ENCODE peak calls at places on chromosomes 1 and 21, in ten cellular contexts. J is cortex of kidney; H is T-helper 1 cell; D is activated CD4-positive, alpha-beta T cell treated with anti-CD3 and anti-CD28 coated beads, Interleukin-2, amount 50 U/mL, for 1 hour; O is fibroblast of the conjunctiva; L is stimulated activated naive CD8-positive, alpha-beta T cell treated with anti-CD3 and anti-CD28 coated beads, Interleukin-15, Interleukin-2, amounts not matched to agents 100 U/mL and 50 U/mL, for 24 hours; A is AG04449; C is T47D; M is RCC 7860; Z is effector memory CD8-positive, alpha-beta T cell. N is an unnamed sample.

GRCh38 chr1:46526013-46526688 is 25.3 kb downstream of the KNCN start:
- DNase-seq in J (no peak), H (no peak), D (no peak), O (no peak), L (no peak), A (no peak), C (no peak), M (no peak), Z (no peak), N (no peak)

GRCh38 chr21:35083246-35083645 is 34.1 kb upstream of the RUNX1 start:
- DNase-seq in J (no peak), H (no peak), D (no peak), O (no peak), L (no peak), A (no peak), C (no peak), M (no peak), Z (no peak), N (no peak)

GRCh38 chr1:46489638-46490602 is at the start of gene DMBX1:
- DNase-seq in J (no peak), H (no peak), D (peak), O (no peak), L (peak), A (no peak), C (peak), M (no peak), Z (no peak), N (no peak)

GRCh38 chr1:21821385-21822019 is 9.4 kb downstream of the LDLRAD2 start:
- DNase-seq in J (no peak), H (no peak), D (no peak), O (no peak), L (no peak), A (no peak), C (no peak), M (no peak), Z (no peak), N (no peak)

GRCh38 chr1:33331444-33332356 is 10.8 kb upstream of the A3GALT2 start:
- DNase-seq in J (no peak), H (no peak), D (no peak), O (no peak), L (no peak), A (no peak), C (no peak), M (no peak), Z (no peak), N (no peak)

GRCh38 chr1:3774503-3775247 is 2.1 kb downstream of the SMIM1 start:
- DNase-seq in J (no peak), H (no peak), D (no peak), O (no peak), L (no peak), A (no peak), C (no peak), M (peak), Z (no peak), N (no peak)

GRCh38 chr1:78887459-78887858 is 119.1 kb downstream of the ADGRL4 start:
- DNase-seq in J (no peak), H (no peak), D (no peak), O (no peak), L (no peak), A (no peak), C (no peak), M (no peak), Z (no peak), N (no peak)

GRCh38 chr21:35565204-35565611 is 495.1 kb downstream of the SETD4 start:
- DNase-seq in J (no peak), H (no peak), D (no peak), O (no peak), L (no peak), A (peak), C (peak), M (peak), Z (no peak), N (peak)

GRCh38 chr21:45405819-45406762 is 1.1 kb downstream of the COL18A1 start:
- DNase-seq in J (no peak), H (peak), D (no peak), O (no peak), L (peak), A (no peak), C (no peak), M (peak), Z (no peak), N (peak)

GRCh38 chr1:64687725-64688285 is 57.1 kb upstream of the RAVER2 start:
- DNase-seq in J (no peak), H (no peak), D (no peak), O (no peak), L (no peak), A (no peak), C (no peak), M (no peak), Z (no peak), N (peak)

GRCh38 chr1:4218619-4219018 is 318.5 kb upstream of the C1orf174 start:
- DNase-seq in J (no peak), H (no peak), D (no peak), O (no peak), L (no peak), A (no peak), C (no peak), M (no peak), Z (no peak), N (no peak)

GRCh38 chr1:212536586-212536985 is 72.0 kb upstream of the ATF3 start:
- DNase-seq in J (no peak), H (no peak), D (no peak), O (no peak), L (no peak), A (no peak), C (no peak), M (no peak), Z (no peak), N (no peak)

GRCh38 chr1:15245593-15246325 is 1.3 kb upstream of the FHAD1 start:
- DNase-seq in J (no peak), H (no peak), D (no peak), O (no peak), L (no peak), A (no peak), C (no peak), M (no peak), Z (no peak), N (no peak)

GRCh38 chr21:45263534-45263933 is 24.2 kb downstream of the POFUT2 start:
- DNase-seq in J (no peak), H (no peak), D (no peak), O (no peak), L (no peak), A (no peak), C (no peak), M (no peak), Z (no peak), N (no peak)

GRCh38 chr1:1163538-1164070 is 10.1 kb upstream of the TTLL10 start:
- DNase-seq in J (no peak), H (no peak), D (no peak), O (no peak), L (no peak), A (no peak), C (peak), M (no peak), Z (no peak), N (no peak)

GRCh38 chr1:47580451-47580980 is 142.7 kb downstream of the FOXD2 start:
- DNase-seq in J (no peak), H (no peak), D (no peak), O (no peak), L (no peak), A (no peak), C (no peak), M (no peak), Z (no peak), N (no peak)

GRCh38 chr1:43358746-43359693 is at the start of gene CDC20:
- DNase-seq in J (peak), H (peak), D (peak), O (peak), L (peak), A (peak), C (peak), M (peak), Z (peak), N (peak)

GRCh38 chr1:64920936-64921589 is 45.3 kb downstream of the JAK1 start:
- DNase-seq in J (no peak), H (no peak), D (no peak), O (peak), L (no peak), A (no peak), C (no peak), M (no peak), Z (no peak), N (peak)

GRCh38 chr1:55250399-55251075 is 35.4 kb upstream of the USP24 start:
- DNase-seq in J (no peak), H (no peak), D (no peak), O (no peak), L (no peak), A (no peak), C (no peak), M (no peak), Z (no peak), N (no peak)

GRCh38 chr1:14894811-14895524 is 258.6 kb upstream of the TMEM51 start:
- DNase-seq in J (no peak), H (no peak), D (no peak), O (no peak), L (no peak), A (no peak), C (no peak), M (no peak), Z (no peak), N (no peak)

GRCh38 chr1:59013276-59013927 is 229.6 kb upstream of the JUN start:
- DNase-seq in J (no peak), H (no peak), D (no peak), O (no peak), L (peak), A (no peak), C (peak), M (peak), Z (no peak), N (peak)

GRCh38 chr1:234890694-234891093 is 237.9 kb downstream of the TOMM20 start:
- DNase-seq in J (no peak), H (no peak), D (no peak), O (no peak), L (no peak), A (no peak), C (no peak), M (no peak), Z (no peak), N (no peak)

GRCh38 chr1:207088731-207089626 is at the start of gene C4BPB:
- DNase-seq in J (no peak), H (no peak), D (peak), O (no peak), L (peak), A (no peak), C (peak), M (peak), Z (no peak), N (no peak)

GRCh38 chr1:165598676-165599059 is 32.4 kb upstream of the MGST3 start:
- DNase-seq in J (no peak), H (no peak), D (no peak), O (no peak), L (no peak), A (no peak), C (no peak), M (no peak), Z (no peak), N (no peak)

GRCh38 chr1:204921855-204922516 is 51.3 kb downstream of the NFASC start:
- DNase-seq in J (no peak), H (no peak), D (no peak), O (no peak), L (no peak), A (no peak), C (no peak), M (no peak), Z (no peak), N (no peak)

GRCh38 chr1:203508463-203508862 is 14.5 kb downstream of the OPTC start:
- DNase-seq in J (no peak), H (no peak), D (no peak), O (no peak), L (no peak), A (no peak), C (no peak), M (no peak), Z (no peak), N (no peak)

GRCh38 chr1:165484532-165484931 is 39.6 kb upstream of the RXRG start:
- DNase-seq in J (no peak), H (no peak), D (no peak), O (no peak), L (no peak), A (no peak), C (no peak), M (no peak), Z (no peak), N (no peak)

GRCh38 chr1:119327066-119327435 is 41.5 kb upstream of the HAO2 start:
- DNase-seq in J (no peak), H (no peak), D (no peak), O (no peak), L (no peak), A (no peak), C (no peak), M (no peak), Z (no peak), N (no peak)

GRCh38 chr1:109933856-109934711 is 23.4 kb downstream of the CSF1 start:
- DNase-seq in J (no peak), H (no peak), D (no peak), O (no peak), L (no peak), A (no peak), C (no peak), M (peak), Z (no peak), N (peak)

GRCh38 chr21:32134441-32135159 is 144.2 kb downstream of the MIS18A start:
- DNase-seq in J (no peak), H (no peak), D (no peak), O (no peak), L (no peak), A (no peak), C (no peak), M (no peak), Z (no peak), N (no peak)

GRCh38 chr1:155241069-155241679 is 14.1 kb downstream of the ENTREP3 start:
- DNase-seq in J (no peak), H (peak), D (peak), O (peak), L (peak), A (no peak), C (peak), M (peak), Z (peak), N (peak)

GRCh38 chr1:55402117-55402516 is 187.0 kb upstream of the USP24 start:
- DNase-seq in J (no peak), H (no peak), D (no peak), O (peak), L (no peak), A (peak), C (no peak), M (no peak), Z (no peak), N (no peak)

GRCh38 chr21:36156815-36157670 is at the start of gene DOP1B:
- DNase-seq in J (no peak), H (peak), D (peak), O (no peak), L (peak), A (no peak), C (no peak), M (no peak), Z (no peak), N (peak)

GRCh38 chr1:10644307-10645128 is 151.9 kb downstream of the CASZ1 start:
- DNase-seq in J (no peak), H (no peak), D (no peak), O (no peak), L (peak), A (no peak), C (no peak), M (no peak), Z (no peak), N (no peak)

GRCh38 chr1:37657620-37658412 is 23.1 kb upstream of the RSPO1 start:
- DNase-seq in J (no peak), H (no peak), D (no peak), O (no peak), L (no peak), A (no peak), C (no peak), M (no peak), Z (no peak), N (no peak)

GRCh38 chr1:63635681-63636080 is 42.5 kb downstream of the PGM1 start:
- DNase-seq in J (no peak), H (no peak), D (no peak), O (peak), L (no peak), A (no peak), C (no peak), M (no peak), Z (no peak), N (no peak)

GRCh38 chr1:229664133-229664689 is 38.2 kb downstream of the URB2 start:
- DNase-seq in J (no peak), H (peak), D (peak), O (no peak), L (peak), A (no peak), C (no peak), M (peak), Z (peak), N (peak)